ENCODE peak calls at places on chromosomes 6 and 20, in four cellular contexts. E is SK-N-SH, V is GM12878, G is K562. W is an unnamed sample.

GRCh38 chr6:65570340-65570739 is 136.7 kb downstream of the EYS start:
- DNase-seq in E (no peak), V (no peak), G (no peak), W (no peak)

GRCh38 chr6:16273266-16273665 is 34.9 kb downstream of the GMPR start:
- DNase-seq in E (no peak), V (no peak), G (no peak), W (no peak)

GRCh38 chr6:89799111-89799510 is 20.5 kb downstream of the MDN1 start:
- DNase-seq in E (no peak), V (no peak), G (no peak), W (no peak)

GRCh38 chr6:53009511-53009910 is 14.4 kb upstream of the GSTA4 start:
- DNase-seq in E (no peak), V (no peak), G (no peak), W (no peak)

GRCh38 chr6:36422714-36423100 is 19.9 kb downstream of the PXT1 start:
- DNase-seq in E (peak; percentile 33), V (no peak), G (no peak), W (no peak)

GRCh38 chr6:149990672-149991402 is 27.1 kb downstream of the ULBP1 start:
- DNase-seq in E (peak; percentile 39), V (no peak), G (no peak), W (peak; percentile 41)

GRCh38 chr6:72182337-72183246 is 296.2 kb downstream of the RIMS1 start:
- DNase-seq in E (peak; percentile 59), V (no peak), G (no peak), W (peak; percentile 76)

GRCh38 chr20:7146552-7147219 is 379.2 kb downstream of the BMP2 start:
- DNase-seq in E (no peak), V (no peak), G (no peak), W (no peak)

GRCh38 chr6:138297761-138298298 is 79.5 kb upstream of the PBOV1 start:
- DNase-seq in E (no peak), V (no peak), G (no peak), W (no peak)

GRCh38 chr6:34566830-34567546 is 10.9 kb upstream of the SPDEF start:
- DNase-seq in E (no peak), V (no peak), G (no peak), W (no peak)

GRCh38 chr6:35562060-35562459 is 49.4 kb upstream of the TULP1 start:
- DNase-seq in E (no peak), V (no peak), G (no peak), W (no peak)

GRCh38 chr6:26123675-26124549 is 36.7 kb downstream of the HFE start:
- DNase-seq in E (peak; percentile 86), V (peak; percentile 100), G (peak; percentile 99), W (peak; percentile 75)

GRCh38 chr6:26122005-26122388 is 34.8 kb downstream of the HFE start:
- DNase-seq in E (no peak), V (no peak), G (no peak), W (no peak)

GRCh38 chr6:26122402-26122792 is 35.2 kb downstream of the HFE start:
- DNase-seq in E (no peak), V (no peak), G (peak; percentile 34), W (peak; percentile 21)

GRCh38 chr6:26124550-26125014 is 37.4 kb downstream of the HFE start:
- DNase-seq in E (no peak), V (no peak), G (no peak), W (no peak)

GRCh38 chr6:26122793-26123674 is 35.8 kb downstream of the HFE start:
- DNase-seq in E (peak; percentile 76), V (peak; percentile 99), G (peak; percentile 88), W (peak; percentile 89)
- TF ChIP-seq USF1 in E (no peak), V (no peak), G (no peak), W (no peak)

GRCh38 chr6:135920689-135921088 is 69.2 kb downstream of the PDE7B start:
- DNase-seq in E (no peak), V (no peak), G (no peak), W (no peak)

GRCh38 chr6:135921176-135921575 is 69.7 kb downstream of the PDE7B start:
- DNase-seq in E (no peak), V (no peak), G (no peak), W (no peak)

GRCh38 chr6:135919026-135919425 is 67.5 kb downstream of the PDE7B start:
- DNase-seq in E (no peak), V (no peak), G (no peak), W (no peak)

GRCh38 chr6:135922746-135923145 is 71.2 kb downstream of the PDE7B start:
- DNase-seq in E (peak; percentile 49), V (no peak), G (no peak), W (no peak)

DNA sequence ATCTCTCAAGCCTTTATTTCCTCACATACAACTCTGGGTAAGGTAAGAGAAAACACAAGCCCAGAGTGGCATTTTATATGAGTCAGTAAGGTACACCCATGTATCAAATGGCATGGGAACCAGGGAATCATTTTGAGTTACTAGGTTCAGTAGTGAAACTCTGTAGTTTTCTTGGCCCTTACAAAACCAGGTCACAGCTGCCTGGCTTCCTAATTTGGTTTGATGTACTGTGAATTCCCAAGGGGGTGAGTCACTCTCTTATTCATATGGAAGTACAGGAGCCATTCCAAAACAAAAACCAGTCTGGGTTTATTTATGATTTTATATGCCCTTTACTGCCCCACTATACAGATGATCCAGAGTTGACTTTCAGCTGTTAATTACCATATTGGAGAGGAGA is 70.7 kb downstream of the PDE7B start:
- DNase-seq in E (peak; percentile 31), V (no peak), G (no peak), W (no peak)
- TF ChIP-seq USF2 in E (no peak), V (no peak), G (no peak), W (no peak)

GRCh38 chr6:139905404-139906052 is 531.1 kb upstream of the CITED2 start:
- DNase-seq in E (no peak), V (no peak), G (no peak), W (no peak)
- TF ChIP-seq USF1 in E (no peak), V (no peak), G (no peak), W (no peak)

GRCh38 chr6:54702772-54703171 is 143.8 kb upstream of the FAM83B start:
- DNase-seq in E (no peak), V (no peak), G (no peak), W (no peak)

GRCh38 chr6:54700158-54700557 is 146.4 kb upstream of the FAM83B start:
- DNase-seq in E (no peak), V (no peak), G (no peak), W (no peak)

GRCh38 chr6:54697423-54697822 is 149.1 kb upstream of the FAM83B start:
- DNase-seq in E (no peak), V (no peak), G (no peak), W (no peak)

GRCh38 chr6:54695815-54696214 is 150.8 kb upstream of the FAM83B start:
- DNase-seq in E (no peak), V (no peak), G (no peak), W (no peak)

DNA sequence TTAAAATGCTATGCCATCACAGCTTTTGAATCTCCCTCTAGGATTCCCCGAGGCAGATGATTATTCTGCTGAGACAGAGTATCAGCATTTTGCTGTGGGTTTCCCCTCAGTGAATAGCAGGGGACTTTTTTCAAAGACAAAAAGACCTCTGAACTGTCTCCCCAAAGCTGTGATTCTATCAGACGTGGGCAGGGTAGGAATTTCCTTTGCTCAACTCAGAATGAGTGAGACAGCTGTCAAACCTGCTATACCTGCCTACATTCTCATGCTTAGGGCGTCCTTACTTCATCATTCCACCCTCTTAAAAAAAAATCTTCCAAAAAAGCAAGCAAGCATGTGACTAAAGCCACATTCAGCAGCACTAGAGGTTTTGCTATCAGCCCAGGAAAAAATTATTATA is 147.6 kb upstream of the FAM83B start:
- DNase-seq in E (no peak), V (peak; percentile 26), G (no peak), W (no peak)
- TF ChIP-seq USF2 in E (no peak), V (no peak), G (no peak), W (no peak)